ENCODE peak calls at places on chromosomes 7 and 10, in ten cellular contexts. M is fibroblast of lung, H is HCT116, F is suprapubic skin, A is PC-3, N is hepatocyte, D is psoas muscle, U is cardiac muscle cell, R is OCI-LY7, Z is uterus. P is an unnamed sample. For H3K4me1, the result is how much of the 10 kb centered on the place peaks cover.

GRCh38 chr10:13857465-13857864 is 270.7 kb downstream of the PRPF18 start:
- DNase-seq in N (no peak), M (no peak), A (no peak), F (no peak), H (no peak), Z (no peak), U (no peak), R (no peak), D (no peak), P (no peak)

GRCh38 chr7:99953649-99954048 is 22.2 kb downstream of the AZGP1 start:
- DNase-seq in M (peak), F (peak), D (peak), R (no peak), Z (no peak), A (peak), N (no peak), U (peak), H (no peak), P (no peak)

GRCh38 chr10:61899045-61899444 is 2.5 kb upstream of the ARID5B start:
- DNase-seq in F (no peak), A (peak), M (peak), H (no peak), Z (no peak), N (no peak), D (no peak), U (peak), R (peak), P (peak)

GRCh38 chr10:42149722-42150427 is 488.5 kb downstream of the ZNF33B start:
- DNase-seq in H (no peak), N (no peak), F (no peak), R (no peak), Z (no peak), A (no peak), M (no peak), D (peak), U (no peak), P (no peak)

GRCh38 chr10:87640043-87640442 is 19.6 kb upstream of the PAPSS2 start:
- DNase-seq in R (no peak), N (no peak), A (no peak), M (no peak), H (no peak), Z (no peak), D (no peak), F (no peak), U (no peak), P (no peak)

GRCh38 chr7:6482743-6483119 is 35.0 kb upstream of the DAGLB start:
- DNase-seq in A (no peak), N (no peak), U (no peak), D (no peak), H (no peak), F (no peak), Z (no peak), M (no peak), R (no peak), P (no peak)

GRCh38 chr10:18737841-18738240 is 78.6 kb downstream of the ARL5B start:
- DNase-seq in N (no peak), D (peak), A (peak), Z (no peak), H (no peak), F (no peak), M (peak), R (no peak), U (peak), P (no peak)

GRCh38 chr10:8726666-8727065 is 672.2 kb downstream of the GATA3 start:
- DNase-seq in F (no peak), R (no peak), A (no peak), D (no peak), U (no peak), Z (no peak), H (no peak), M (no peak), N (no peak), P (no peak)

GRCh38 chr7:34299066-34299465 is 359.0 kb upstream of the NPSR1 start:
- DNase-seq in N (no peak), U (no peak), H (no peak), F (no peak), M (no peak), D (no peak), Z (no peak), R (no peak), A (no peak), P (no peak)

GRCh38 chr10:31660301-31660700 is 268.3 kb downstream of the ARHGAP12 start:
- DNase-seq in Z (peak), H (no peak), A (no peak), R (no peak), D (no peak), U (no peak), N (peak), M (no peak), F (no peak), P (no peak)

GRCh38 chr10:29688230-29688634 is 53.5 kb upstream of the SVIL start:
- DNase-seq in H (peak), Z (no peak), R (no peak), U (no peak), M (no peak), A (no peak), N (no peak), D (no peak), F (no peak), P (no peak)

GRCh38 chr7:22251906-22252495 is 105.0 kb downstream of the RAPGEF5 start:
- DNase-seq in H (no peak), F (no peak), U (no peak), A (no peak), M (no peak), Z (no peak), N (no peak), R (no peak), D (no peak), P (no peak)

GRCh38 chr10:91197044-91197651 is 23.3 kb upstream of the PCGF5 start:
- DNase-seq in U (peak), Z (no peak), D (no peak), F (no peak), R (no peak), H (no peak), N (no peak), M (peak), A (no peak), P (no peak)

GRCh38 chr10:24907956-24908355 is 44.5 kb downstream of the PRTFDC1 start:
- DNase-seq in D (no peak), M (no peak), R (no peak), F (no peak), N (no peak), H (no peak), A (no peak), U (no peak), Z (no peak), P (no peak)

GRCh38 chr7:34734786-34735185 is 76.8 kb downstream of the NPSR1 start:
- DNase-seq in R (no peak), D (no peak), Z (no peak), U (no peak), M (no peak), N (no peak), H (no peak), A (no peak), F (no peak), P (no peak)

GRCh38 chr10:101001225-101002035 is 1.8 kb downstream of the LZTS2 start:
- DNase-seq in D (peak), U (peak), N (peak), A (peak), M (peak), Z (peak), R (no peak), H (no peak), F (peak), P (no peak)

GRCh38 chr7:139450851-139451250 is 32.6 kb downstream of the KLRG2 start:
- DNase-seq in R (no peak), A (no peak), Z (no peak), D (no peak), M (no peak), F (no peak), U (no peak), H (no peak), N (no peak), P (no peak)

GRCh38 chr7:130733866-130734524 is at the start of gene KLF14:
- DNase-seq in F (peak), H (peak), A (no peak), U (peak), D (peak), N (peak), M (no peak), R (no peak), Z (peak), P (no peak)

GRCh38 chr10:89302628-89303027 is 782 bp downstream of the IFIT2 start:
- DNase-seq in M (no peak), A (peak), D (no peak), U (no peak), N (no peak), R (no peak), Z (no peak), F (no peak), H (no peak), P (peak)

GRCh38 chr10:102799691-102800435 is 37.4 kb downstream of the CYP17A1 start:
- DNase-seq in N (no peak), F (no peak), A (no peak), Z (peak), R (no peak), D (peak), U (no peak), M (no peak), H (no peak), P (no peak)

GRCh38 chr10:57844387-57844998 is 423.2 kb downstream of the IPMK start:
- DNase-seq in R (no peak), U (no peak), A (no peak), D (no peak), H (no peak), N (peak), F (no peak), Z (no peak), M (no peak), P (no peak)

GRCh38 chr10:69180525-69181204 is 631 bp downstream of the SUPV3L1 start:
- DNase-seq in M (no peak), A (peak), N (peak), D (no peak), R (peak), Z (no peak), U (peak), F (no peak), H (no peak), P (no peak)

GRCh38 chr7:87148332-87148955 is 3.8 kb upstream of the DMTF1 start:
- DNase-seq in H (peak), N (peak), A (peak), Z (no peak), M (peak), R (peak), D (no peak), F (no peak), U (peak), P (no peak)

GRCh38 chr10:89981891-89982290 is 280.5 kb downstream of the KIF20B start:
- DNase-seq in N (no peak), D (no peak), Z (no peak), R (no peak), A (peak), H (no peak), U (peak), F (no peak), M (peak), P (no peak)

GRCh38 chr10:57979986-57980385 is 287.7 kb downstream of the IPMK start:
- DNase-seq in R (no peak), M (no peak), F (no peak), U (no peak), A (no peak), D (no peak), H (no peak), Z (no peak), N (no peak), P (no peak)

GRCh38 chr7:47474937-47475879 is 106.7 kb downstream of the TNS3 start:
- DNase-seq in A (peak), Z (peak), R (peak), D (peak), H (peak), M (peak), F (peak), U (peak), N (peak), P (peak)

GRCh38 chr7:47473499-47474210 is 108.3 kb downstream of the TNS3 start:
- DNase-seq in A (no peak), D (no peak), F (no peak), R (peak), M (no peak), U (peak), Z (no peak), N (no peak), H (no peak), P (no peak)

GRCh38 chr7:47472444-47473157 is 109.3 kb downstream of the TNS3 start:
- DNase-seq in F (no peak), Z (no peak), N (no peak), D (no peak), M (no peak), R (peak), U (no peak), H (no peak), A (no peak), P (no peak)

GRCh38 chr7:47475880-47476227 is 106.1 kb downstream of the TNS3 start:
- DNase-seq in H (no peak), A (peak), R (no peak), Z (no peak), N (no peak), F (no peak), U (no peak), M (no peak), D (no peak), P (no peak)

DNA sequence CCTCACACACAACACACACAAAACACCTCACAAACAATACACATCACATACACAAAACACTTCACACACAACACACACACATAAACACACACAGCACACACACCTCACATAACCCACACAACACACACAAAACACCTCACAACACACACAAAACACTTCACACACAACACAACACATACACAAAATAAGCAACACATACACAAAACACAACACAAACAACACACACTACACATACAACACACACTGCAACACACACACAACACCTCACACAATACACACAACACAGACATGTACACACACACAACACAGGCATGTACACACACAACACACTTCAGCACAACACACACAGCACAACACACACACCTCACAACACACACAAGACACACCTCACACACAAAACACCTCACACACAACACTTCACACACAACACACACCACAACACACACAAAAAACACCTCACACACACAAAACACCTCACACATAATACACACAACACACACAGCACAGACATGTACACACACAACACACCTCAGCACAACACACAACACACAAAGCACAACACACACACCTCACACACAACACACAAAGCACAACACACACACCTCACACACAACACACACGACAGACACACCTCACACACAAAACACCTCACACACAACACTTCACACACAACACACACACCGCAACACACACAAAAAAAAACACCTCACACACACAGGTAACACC is 107.5 kb downstream of the TNS3 start:
- DNase-seq in N (no peak), F (no peak), A (no peak), M (no peak), U (peak), R (no peak), D (no peak), H (no peak), Z (no peak), P (no peak)
- H3K27ac ChIP-seq in N (peak), F (peak), A (peak), M (no peak), U (no peak), R (no peak), D (peak), H (peak), Z (peak), P (no peak)

GRCh38 chr7:2241580-2242540 is at the start of the genes MRM2 and NUDT1:
- DNase-seq in U (peak), R (peak), F (peak), N (peak), H (peak), M (peak), D (peak), Z (peak), A (peak), P (peak)

GRCh38 chr7:2245883-2246679 is 4.1 kb downstream of the NUDT1 start:
- DNase-seq in N (no peak), F (no peak), A (no peak), Z (no peak), R (no peak), H (no peak), M (no peak), D (no peak), U (peak), P (no peak)

GRCh38 chr7:2244404-2244803 is 2.4 kb downstream of the NUDT1 start:
- DNase-seq in Z (no peak), F (no peak), A (no peak), M (no peak), H (no peak), D (no peak), N (no peak), U (no peak), R (no peak), P (no peak)

GRCh38 chr7:2243483-2243840 is 1.4 kb downstream of the NUDT1 start:
- DNase-seq in U (no peak), H (no peak), F (no peak), M (no peak), Z (no peak), D (no peak), N (no peak), R (no peak), A (no peak), P (no peak)

DNA sequence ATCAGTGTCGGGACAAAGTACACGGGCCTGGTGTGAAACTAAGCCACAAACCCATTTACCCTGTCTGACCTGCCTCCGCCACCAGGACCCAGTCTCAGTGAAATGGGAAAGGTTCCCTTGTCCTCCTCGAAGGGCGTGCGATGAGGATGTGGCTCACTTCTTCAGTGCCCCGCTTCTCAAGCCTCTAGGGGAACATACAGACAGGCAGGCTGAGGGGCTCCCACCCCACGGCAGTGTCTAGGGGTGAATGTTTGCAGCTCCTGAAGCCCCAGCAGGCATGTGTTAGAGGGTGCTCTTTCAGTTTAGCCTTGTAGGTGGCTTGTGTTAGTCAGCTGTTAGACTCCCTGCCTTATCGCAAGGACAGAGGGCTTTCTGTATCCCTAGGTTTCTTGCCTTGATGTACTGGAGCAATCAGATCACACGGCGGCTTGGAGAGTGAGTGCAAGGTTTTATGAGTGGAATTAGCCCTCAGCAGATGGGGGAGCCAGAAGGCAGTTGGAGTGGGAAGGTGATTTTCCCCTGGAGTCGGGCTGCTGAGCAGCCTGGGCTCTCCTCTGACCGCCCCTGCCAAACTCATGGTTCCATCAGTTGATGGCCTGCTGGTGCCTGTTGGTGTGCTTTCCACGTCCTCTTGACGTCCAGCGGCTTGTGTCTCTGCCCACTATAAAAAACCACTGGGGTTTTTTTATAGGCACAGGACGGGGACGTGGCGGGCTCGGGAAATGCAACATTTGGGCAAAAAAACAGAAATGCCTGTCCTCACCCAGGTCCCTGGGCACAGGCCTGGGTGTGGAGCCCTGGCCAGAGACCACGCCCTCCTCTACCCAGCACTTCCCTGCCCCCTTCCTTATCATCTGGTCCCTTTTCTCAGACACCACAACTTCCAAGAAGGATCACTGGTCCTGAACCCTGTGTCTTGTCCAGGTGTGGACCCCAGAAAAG is 786 bp downstream of the NUDT1 start:
- DNase-seq in N (no peak), H (no peak), Z (no peak), F (no peak), M (no peak), U (no peak), D (no peak), A (peak), R (peak), P (no peak)
- TF ChIP-seq CTCF in N (no peak), H (no peak), Z (no peak), F (no peak), M (no peak), U (no peak), D (no peak), A (no peak), R (no peak), P (peak)

GRCh38 chr10:79106251-79106650 is 37.5 kb downstream of the ZMIZ1 start:
- DNase-seq in R (no peak), U (no peak), N (no peak), F (no peak), M (no peak), H (no peak), D (no peak), A (no peak), Z (no peak), P (no peak)
- H3K4me1 ChIP-seq in R (half or more), U (under half), N (under half), F (half or more), M (under half), H (under half), D (half or more), A (under half), Z (half or more), P (under half)

GRCh38 chr7:913736-914520 is 37.6 kb downstream of the GET4 start:
- DNase-seq in H (no peak), U (no peak), N (no peak), D (no peak), M (no peak), R (no peak), F (no peak), Z (no peak), A (peak), P (no peak)

GRCh38 chr7:910441-910861 is 34.1 kb downstream of the GET4 start:
- DNase-seq in M (no peak), H (no peak), N (no peak), A (no peak), U (no peak), D (no peak), R (peak), Z (no peak), F (no peak), P (no peak)

GRCh38 chr7:910931-911431 is 34.6 kb downstream of the GET4 start:
- DNase-seq in D (no peak), U (no peak), N (no peak), R (no peak), Z (no peak), M (no peak), F (no peak), H (no peak), A (no peak), P (no peak)

GRCh38 chr7:909358-910329 is 33.3 kb downstream of the GET4 start:
- DNase-seq in M (peak), N (peak), H (no peak), Z (no peak), D (peak), U (peak), A (peak), F (no peak), R (peak), P (no peak)

GRCh38 chr7:911791-912480 is 35.6 kb downstream of the GET4 start:
- DNase-seq in F (no peak), A (no peak), D (no peak), H (no peak), N (no peak), Z (no peak), M (no peak), U (no peak), R (no peak), P (no peak)
- H3K27ac ChIP-seq in F (no peak), A (no peak), D (no peak), H (no peak), N (no peak), Z (no peak), M (no peak), U (no peak), R (no peak), P (no peak)

P was measured in foreskin keratinocyte.